ENCODE peak calls at places on chromosomes 16 and 17, in ten cellular contexts. P is neural crest cell, X is Panc1, V is GM23248, I is mesothelial cell of epicardium, E is fibroblast of pulmonary artery, U is A549, R is Caki2, C is uterus, J is AML-193. K is an unnamed sample.

GRCh38 chr17:81128774-81129173 is 36.5 kb upstream of the PVALEF start:
- DNase-seq in P (no peak), X (no peak), V (no peak), I (no peak), E (no peak), U (no peak), R (no peak), C (no peak), J (no peak), K (no peak)

GRCh38 chr17:29078183-29079045 is 35.5 kb downstream of the PIPOX start:
- DNase-seq in P (no peak), X (no peak), V (peak), I (no peak), E (peak), U (no peak), R (peak), C (no peak), J (no peak), K (peak)

GRCh38 chr17:28925912-28926365 is 23.1 kb upstream of the DHRS13 start:
- DNase-seq in P (no peak), X (peak), V (peak), I (no peak), E (peak), U (no peak), R (peak), C (no peak), J (peak), K (peak)

GRCh38 chr17:9002236-9002609 is 19.1 kb upstream of the NTN1 start:
- DNase-seq in P (no peak), X (no peak), V (no peak), I (no peak), E (no peak), U (no peak), R (no peak), C (no peak), J (no peak), K (no peak)

GRCh38 chr16:56262148-56262878 is 71.0 kb downstream of the GNAO1 start:
- DNase-seq in P (no peak), X (no peak), V (no peak), I (no peak), E (no peak), U (no peak), R (no peak), C (no peak), J (no peak), K (no peak)

GRCh38 chr17:850828-851759 is 68.9 kb downstream of the MRM3 start:
- DNase-seq in P (peak), X (no peak), V (peak), I (no peak), E (peak), U (no peak), R (no peak), C (peak), J (no peak), K (peak)

GRCh38 chr16:50261160-50261706 is 5.1 kb upstream of the ADCY7 start:
- DNase-seq in P (no peak), X (no peak), V (no peak), I (no peak), E (no peak), U (no peak), R (no peak), C (no peak), J (no peak), K (no peak)

GRCh38 chr16:86227801-86228200 is 282.5 kb upstream of the FOXF1 start:
- DNase-seq in P (no peak), X (no peak), V (peak), I (no peak), E (no peak), U (no peak), R (no peak), C (no peak), J (no peak), K (peak)